ENCODE peak calls at places on chromosomes 16 and 17, in nine cellular contexts. M is activated CD4-positive, alpha-beta T cell treated with anti-CD3 and anti-CD28 coated beads, Interleukin-2, amount 10 ng/mL, durations not matched to agents 7 days and 5 days; J is A673; L is NCI-H1694 treated with DMSO at 0.1 percent for 48 hours; Z is effector CD4-positive, alpha-beta T cell; S is Kasumi-1; F is germinal center; Y is AG04450; X is stimulated activated CD8-positive, alpha-beta memory T cell treated with anti-CD3 and anti-CD28 coated beads, Interleukin-15, amount 100 ng/mL, for 1 hour. A is an unnamed sample.

GRCh38 chr16:67329901-67330300 is 3.3 kb downstream of the LRRC36 start:
- DNase-seq in M (no peak), J (no peak), L (no peak), Z (no peak), S (no peak), F (no peak), Y (no peak), X (no peak), A (no peak)

GRCh38 chr17:78523939-78524655 is 53.1 kb downstream of the DNAH17 start:
- DNase-seq in M (no peak), J (no peak), L (no peak), Z (no peak), S (no peak), F (no peak), Y (no peak), X (no peak), A (no peak)

GRCh38 chr16:2053211-2053610 is 5.4 kb downstream of the TSC2 start:
- DNase-seq in M (no peak), J (no peak), L (no peak), Z (no peak), S (no peak), F (no peak), Y (no peak), X (no peak), A (no peak)

GRCh38 chr17:29112780-29113295 is 67.4 kb downstream of the MYO18A start:
- DNase-seq in M (no peak), J (no peak), L (no peak), Z (no peak), S (no peak), F (no peak), Y (no peak), X (no peak), A (no peak)

GRCh38 chr17:33949100-33949499 is 306.0 kb upstream of the CCL2 start:
- DNase-seq in M (no peak), J (no peak), L (no peak), Z (no peak), S (no peak), F (no peak), Y (no peak), X (no peak), A (no peak)

GRCh38 chr16:27544671-27545070 is 5.0 kb downstream of the GTF3C1 start:
- DNase-seq in M (no peak), J (no peak), L (no peak), Z (no peak), S (no peak), F (no peak), Y (no peak), X (no peak), A (no peak)

GRCh38 chr16:76897816-76898215 is 293.2 kb upstream of the MON1B start:
- DNase-seq in M (no peak), J (no peak), L (no peak), Z (no peak), S (no peak), F (no peak), Y (no peak), X (no peak), A (no peak)

GRCh38 chr16:73000020-73000906 is 47.7 kb downstream of the ZFHX3 start:
- DNase-seq in M (no peak), J (peak), L (no peak), Z (no peak), S (no peak), F (no peak), Y (no peak), X (no peak), A (no peak)

GRCh38 chr16:7615565-7615964 is 282.9 kb downstream of the RBFOX1 start:
- DNase-seq in M (no peak), J (no peak), L (no peak), Z (no peak), S (no peak), F (no peak), Y (no peak), X (no peak), A (no peak)

GRCh38 chr17:31509095-31509804 is 117.8 kb downstream of the RAB11FIP4 start:
- DNase-seq in M (peak), J (no peak), L (no peak), Z (no peak), S (no peak), F (no peak), Y (no peak), X (no peak), A (no peak)

GRCh38 chr17:6257339-6257738 is 177.6 kb downstream of the AIPL1 start:
- DNase-seq in M (no peak), J (peak), L (no peak), Z (no peak), S (no peak), F (no peak), Y (no peak), X (no peak), A (no peak)

GRCh38 chr17:5281814-5282638 is at the start of gene RABEP1:
- DNase-seq in M (peak), J (peak), L (peak), Z (peak), S (peak), F (peak), Y (peak), X (peak), A (peak)

GRCh38 chr17:9817086-9817485 is 4.8 kb downstream of the GSG1L2 start:
- DNase-seq in M (no peak), J (no peak), L (no peak), Z (no peak), S (no peak), F (no peak), Y (no peak), X (no peak), A (no peak)

GRCh38 chr17:9174779-9175574 is 153.7 kb downstream of the NTN1 start:
- DNase-seq in M (no peak), J (no peak), L (no peak), Z (no peak), S (no peak), F (no peak), Y (no peak), X (no peak), A (no peak)

GRCh38 chr17:79870540-79870939 is 31.3 kb upstream of the CBX4 start:
- DNase-seq in M (no peak), J (no peak), L (no peak), Z (no peak), S (no peak), F (no peak), Y (no peak), X (no peak), A (no peak)